ENCODE peak calls at places on chromosomes 2 and 18, in four cellular contexts. U, X, I and Y are unnamed samples.

GRCh38 chr2:178397002-178397605 is 53.9 kb downstream of the PRKRA start:
- DNase-seq in X (peak), I (no peak), U (peak), Y (peak)

GRCh38 chr2:106020821-106021316 is 173.2 kb downstream of the UXS1 start:
- DNase-seq in I (no peak), U (no peak), X (no peak), Y (no peak)

GRCh38 chr2:3447789-3448317 is 68.4 kb downstream of the TRAPPC12 start:
- DNase-seq in I (no peak), X (no peak), U (no peak), Y (no peak)

GRCh38 chr2:189581354-189582139 is 961 bp upstream of the SLC40A1 start:
- DNase-seq in U (no peak), I (peak), X (no peak), Y (peak)

GRCh38 chr2:98459776-98460175 is 15.1 kb downstream of the INPP4A start:
- DNase-seq in U (peak), I (no peak), X (peak), Y (no peak)

GRCh38 chr2:88557290-88557689 is 70.0 kb downstream of the EIF2AK3 start:
- DNase-seq in I (no peak), U (no peak), X (no peak), Y (no peak)

GRCh38 chr2:146374505-146374904 is 1470.3 kb upstream of the ACVR2A start:
- DNase-seq in I (no peak), X (no peak), U (peak), Y (no peak)

GRCh38 chr18:74023220-74023619 is 124.4 kb downstream of the FBXO15 start:
- DNase-seq in X (no peak), I (no peak), U (no peak), Y (no peak)

GRCh38 chr18:49517483-49517882 is 30.4 kb upstream of the C18orf32 start:
- DNase-seq in U (no peak), I (no peak), X (no peak), Y (no peak)

GRCh38 chr2:24182507-24182906 is 7.7 kb downstream of the FAM228A start:
- DNase-seq in X (no peak), U (no peak), I (no peak), Y (no peak)

GRCh38 chr18:10182009-10182624 is 268.3 kb downstream of the VAPA start:
- DNase-seq in I (no peak), U (no peak), X (no peak), Y (no peak)

GRCh38 chr2:43238813-43239212 is 12.4 kb upstream of the ZFP36L2 start:
- DNase-seq in U (no peak), X (no peak), I (no peak), Y (no peak)

GRCh38 chr2:146997945-146998344 is 846.9 kb upstream of the ACVR2A start:
- DNase-seq in I (no peak), U (no peak), X (no peak), Y (no peak)

GRCh38 chr2:111238336-111238735 is 117.6 kb downstream of the BCL2L11 start:
- DNase-seq in U (no peak), I (no peak), X (no peak), Y (no peak)

GRCh38 chr2:236366406-236366805 is 102.2 kb upstream of the ASB18 start:
- DNase-seq in X (peak), I (no peak), U (no peak), Y (peak)

GRCh38 chr2:151049746-151050145 is 211.9 kb downstream of the RBM43 start:
- DNase-seq in I (no peak), X (no peak), U (peak), Y (no peak)

GRCh38 chr2:100066246-100066645 is 76.1 kb downstream of the AFF3 start:
- DNase-seq in U (no peak), I (no peak), X (no peak), Y (no peak)

GRCh38 chr2:100065029-100065428 is 77.4 kb downstream of the AFF3 start:
- DNase-seq in X (no peak), I (no peak), U (no peak), Y (no peak)

GRCh38 chr2:100067796-100068195 is 74.6 kb downstream of the AFF3 start:
- DNase-seq in X (no peak), U (no peak), I (no peak), Y (no peak)

GRCh38 chr2:100068395-100068794 is 74.0 kb downstream of the AFF3 start:
- DNase-seq in U (no peak), I (no peak), X (no peak), Y (no peak)

GRCh38 chr2:100066856-100067255 is 75.5 kb downstream of the AFF3 start:
- DNase-seq in U (no peak), X (no peak), I (no peak), Y (no peak)
- TF ChIP-seq CTCF in U (no peak), X (no peak), I (no peak), Y (no peak)

GRCh38 chr2:95392730-95393455 is 9.6 kb upstream of the FAHD2A start:
- DNase-seq in I (no peak), U (no peak), X (no peak), Y (no peak)
- TF ChIP-seq CTCF in I (peak), U (no peak), X (peak), Y (no peak)

GRCh38 chr18:67590571-67591141 is 74.1 kb upstream of the DSEL start:
- DNase-seq in U (peak), I (no peak), X (no peak), Y (no peak)
- TF ChIP-seq CTCF in U (peak), I (no peak), X (no peak), Y (no peak)

GRCh38 chr2:142603761-142604160 is 273.7 kb upstream of the KYNU start:
- DNase-seq in U (no peak), X (no peak), I (no peak), Y (no peak)

GRCh38 chr2:142596334-142597088 is 281.0 kb upstream of the KYNU start:
- DNase-seq in U (peak), I (no peak), X (no peak), Y (no peak)

GRCh38 chr2:142599504-142599903 is 278.0 kb upstream of the KYNU start:
- DNase-seq in X (no peak), U (no peak), I (no peak), Y (no peak)

GRCh38 chr2:142602418-142602989 is 275.0 kb upstream of the KYNU start:
- DNase-seq in X (no peak), I (no peak), U (no peak), Y (no peak)

GRCh38 chr2:142601794-142602193 is 275.7 kb upstream of the KYNU start:
- DNase-seq in U (no peak), X (no peak), I (no peak), Y (no peak)
- TF ChIP-seq CTCF in U (no peak), X (no peak), I (no peak), Y (no peak)

GRCh38 chr2:230913406-230913805 is 11.6 kb downstream of the GPR55 start:
- DNase-seq in U (no peak), X (peak), I (no peak), Y (peak)
- TF ChIP-seq CTCF in U (peak), X (peak), I (peak), Y (peak)

GRCh38 chr2:240302041-240302440 is 133.4 kb upstream of the GPC1 start:
- DNase-seq in X (no peak), U (no peak), I (peak), Y (no peak)

GRCh38 chr2:240302933-240303332 is 132.5 kb upstream of the GPC1 start:
- DNase-seq in U (no peak), X (no peak), I (peak), Y (no peak)

GRCh38 chr2:240300840-240301239 is 134.6 kb upstream of the GPC1 start:
- DNase-seq in I (peak), X (no peak), U (no peak), Y (no peak)

GRCh38 chr2:240300261-240300821 is 135.1 kb upstream of the GPC1 start:
- DNase-seq in U (no peak), X (no peak), I (peak), Y (no peak)

DNA sequence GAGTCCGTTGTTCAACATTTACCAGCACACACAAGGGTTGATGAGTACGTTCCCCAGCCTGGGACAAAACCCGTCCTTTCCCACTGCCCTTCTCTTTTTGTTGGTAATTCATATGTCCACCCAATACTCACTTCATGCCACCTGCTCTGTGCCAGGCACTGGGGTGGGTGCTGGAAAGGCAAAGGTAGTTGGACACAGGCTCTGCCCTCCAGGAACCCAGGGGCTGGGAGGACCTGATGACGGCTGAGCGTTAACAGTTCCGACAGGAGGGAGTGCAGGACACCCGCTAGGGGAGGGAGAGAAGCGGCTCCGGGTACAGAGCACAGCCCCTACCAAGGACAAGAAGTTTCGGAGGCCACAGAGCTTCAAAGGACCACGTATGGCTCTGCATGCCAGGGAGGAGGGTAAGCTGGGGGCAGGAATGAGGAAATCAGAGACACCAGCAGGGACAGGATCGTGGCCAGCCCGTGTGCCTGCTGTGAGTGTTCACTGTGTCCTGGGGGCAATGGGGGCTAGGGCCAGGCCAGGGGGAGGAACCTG is 134.1 kb upstream of the GPC1 start:
- DNase-seq in I (no peak), X (no peak), U (no peak), Y (no peak)
- TF ChIP-seq CTCF in I (no peak), X (no peak), U (no peak), Y (no peak)

DNA sequence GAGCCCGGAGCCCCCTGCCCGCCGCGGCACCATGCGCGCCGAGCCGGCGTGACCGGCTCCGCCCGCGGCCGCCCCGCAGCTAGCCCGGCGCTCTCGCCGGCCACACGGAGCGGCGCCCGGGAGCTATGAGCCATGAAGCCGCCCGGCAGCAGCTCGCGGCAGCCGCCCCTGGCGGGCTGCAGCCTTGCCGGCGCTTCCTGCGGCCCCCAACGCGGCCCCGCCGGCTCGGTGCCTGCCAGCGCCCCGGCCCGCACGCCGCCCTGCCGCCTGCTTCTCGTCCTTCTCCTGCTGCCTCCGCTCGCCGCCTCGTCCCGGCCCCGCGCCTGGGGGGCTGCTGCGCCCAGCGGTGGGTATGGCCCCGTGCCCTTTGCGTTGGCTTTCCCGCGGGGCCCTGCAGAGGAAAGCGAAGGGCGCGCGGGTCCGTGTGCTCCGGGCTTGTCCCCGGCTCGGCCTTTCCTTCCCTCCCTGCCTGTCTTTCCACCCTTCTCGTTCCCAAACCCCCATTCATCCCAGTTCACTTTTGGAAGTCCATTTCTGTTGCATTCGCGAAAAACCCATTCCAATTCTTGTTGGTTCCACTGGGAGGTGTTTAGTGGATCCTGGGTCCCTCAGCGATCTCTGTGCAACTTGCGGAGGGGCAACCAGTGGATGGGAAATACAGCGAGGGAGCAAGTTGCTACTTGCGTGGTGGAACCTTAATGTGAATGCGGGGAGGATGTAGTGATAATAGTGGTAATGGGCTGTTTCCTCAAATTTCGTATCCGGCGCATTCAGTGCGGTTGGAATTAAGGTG is 599 bp downstream of the ADAM23 start:
- DNase-seq in U (peak), X (peak), I (peak), Y (peak)
- TF ChIP-seq CTCF in U (peak), X (no peak), I (peak), Y (no peak)